ENCODE peak calls at places on chromosomes 12 and 14, in six cellular contexts. One of them, this sample, is unnamed.

GRCh38 chr14:51929156-51929555 is 60.2 kb upstream of the RTRAF start:
- DNase-seq in tibial nerve: no peak
- DNase-seq in CD8-positive, alpha-beta T cell: no peak
- DNase-seq in fibroblast of lung: peak; percentile 70
- DNase-seq in transverse colon: no peak
- DNase-seq in ovary: no peak
- DNase-seq in this sample: no peak

GRCh38 chr12:87813476-87814234 is 215.5 kb downstream of the C12orf50 start:
- DNase-seq in tibial nerve: no peak
- DNase-seq in transverse colon: no peak
- DNase-seq in ovary: no peak
- DNase-seq in fibroblast of lung: peak; percentile 93
- DNase-seq in CD8-positive, alpha-beta T cell: no peak
- DNase-seq in this sample: no peak

GRCh38 chr14:105508601-105509000 is 17.6 kb downstream of the TEDC1 start:
- DNase-seq in ovary: no peak
- DNase-seq in transverse colon: no peak
- DNase-seq in CD8-positive, alpha-beta T cell: no peak
- DNase-seq in fibroblast of lung: no peak
- DNase-seq in tibial nerve: no peak
- DNase-seq in this sample: no peak

GRCh38 chr12:94305293-94305957 is 154.2 kb downstream of the CEP83 start:
- DNase-seq in transverse colon: no peak
- DNase-seq in fibroblast of lung: peak; percentile 95
- DNase-seq in ovary: no peak
- DNase-seq in tibial nerve: no peak
- DNase-seq in CD8-positive, alpha-beta T cell: no peak
- DNase-seq in this sample: no peak

GRCh38 chr12:116265361-116266128 is 11.9 kb downstream of the MED13L start:
- DNase-seq in tibial nerve: no peak
- DNase-seq in transverse colon: no peak
- DNase-seq in CD8-positive, alpha-beta T cell: no peak
- DNase-seq in fibroblast of lung: no peak
- DNase-seq in ovary: no peak
- DNase-seq in this sample: no peak

GRCh38 chr12:111085100-111085499 is 164.7 kb upstream of the MYL2 start:
- DNase-seq in CD8-positive, alpha-beta T cell: no peak
- DNase-seq in ovary: no peak
- DNase-seq in transverse colon: no peak
- DNase-seq in fibroblast of lung: no peak
- DNase-seq in tibial nerve: no peak
- DNase-seq in this sample: no peak

GRCh38 chr14:78725086-78725485 is 554.9 kb downstream of the NRXN3 start:
- DNase-seq in transverse colon: no peak
- DNase-seq in CD8-positive, alpha-beta T cell: no peak
- DNase-seq in tibial nerve: no peak
- DNase-seq in fibroblast of lung: no peak
- DNase-seq in ovary: no peak
- DNase-seq in this sample: no peak

GRCh38 chr12:33944703-33945437 is 77.4 kb upstream of the ALG10 start:
- DNase-seq in ovary: no peak
- DNase-seq in fibroblast of lung: no peak
- DNase-seq in transverse colon: no peak
- DNase-seq in CD8-positive, alpha-beta T cell: no peak
- DNase-seq in tibial nerve: no peak
- DNase-seq in this sample: no peak

GRCh38 chr14:33774161-33774560 is 176.7 kb downstream of the EGLN3 start:
- DNase-seq in tibial nerve: no peak
- DNase-seq in transverse colon: no peak
- DNase-seq in CD8-positive, alpha-beta T cell: no peak
- DNase-seq in ovary: no peak
- DNase-seq in fibroblast of lung: no peak
- DNase-seq in this sample: no peak

GRCh38 chr12:75553398-75553797 is 42.0 kb upstream of the KRR1 start:
- DNase-seq in ovary: no peak
- DNase-seq in tibial nerve: no peak
- DNase-seq in transverse colon: no peak
- DNase-seq in CD8-positive, alpha-beta T cell: no peak
- DNase-seq in fibroblast of lung: peak; percentile 69
- DNase-seq in this sample: no peak

GRCh38 chr12:753401-754237 is 1.2 kb downstream of the WNK1 start:
- DNase-seq in tibial nerve: peak; percentile 17
- DNase-seq in ovary: peak; percentile 58
- DNase-seq in transverse colon: peak; percentile 63
- DNase-seq in fibroblast of lung: peak; percentile 21
- DNase-seq in CD8-positive, alpha-beta T cell: peak; percentile 16
- DNase-seq in this sample: peak; percentile 76

GRCh38 chr12:83143937-83144336 is 457.2 kb downstream of the TMTC2 start:
- DNase-seq in fibroblast of lung: no peak
- DNase-seq in transverse colon: no peak
- DNase-seq in tibial nerve: no peak
- DNase-seq in ovary: no peak
- DNase-seq in CD8-positive, alpha-beta T cell: no peak
- DNase-seq in this sample: no peak

GRCh38 chr14:65446159-65446558 is 33.6 kb downstream of the FUT8 start:
- DNase-seq in transverse colon: no peak
- DNase-seq in CD8-positive, alpha-beta T cell: no peak
- DNase-seq in fibroblast of lung: peak; percentile 73
- DNase-seq in tibial nerve: no peak
- DNase-seq in ovary: no peak
- DNase-seq in this sample: no peak

GRCh38 chr14:32925439-32925838 is 13.2 kb upstream of the NPAS3 start:
- DNase-seq in CD8-positive, alpha-beta T cell: no peak
- DNase-seq in transverse colon: no peak
- DNase-seq in fibroblast of lung: no peak
- DNase-seq in tibial nerve: no peak
- DNase-seq in ovary: no peak
- DNase-seq in this sample: no peak

GRCh38 chr12:45543887-45544286 is 185.6 kb upstream of the ARID2 start:
- DNase-seq in tibial nerve: peak; percentile 57
- DNase-seq in CD8-positive, alpha-beta T cell: peak; percentile 24
- DNase-seq in transverse colon: peak; percentile 39
- DNase-seq in fibroblast of lung: peak; percentile 70
- DNase-seq in ovary: no peak
- DNase-seq in this sample: peak; percentile 37

GRCh38 chr14:96792581-96792980 is 4.6 kb upstream of the VRK1 start:
- DNase-seq in transverse colon: no peak
- DNase-seq in CD8-positive, alpha-beta T cell: no peak
- DNase-seq in ovary: no peak
- DNase-seq in fibroblast of lung: peak; percentile 65
- DNase-seq in tibial nerve: no peak
- DNase-seq in this sample: no peak

GRCh38 chr12:20629414-20630156 is 65.5 kb upstream of the SLCO1C1 start:
- DNase-seq in ovary: peak; percentile 19
- DNase-seq in fibroblast of lung: peak; percentile 79
- DNase-seq in tibial nerve: no peak
- DNase-seq in CD8-positive, alpha-beta T cell: no peak
- DNase-seq in transverse colon: peak; percentile 31
- DNase-seq in this sample: no peak

GRCh38 chr14:88352299-88353097 is 29.4 kb upstream of the KCNK10 start:
- DNase-seq in fibroblast of lung: peak; percentile 22
- DNase-seq in transverse colon: no peak
- DNase-seq in CD8-positive, alpha-beta T cell: no peak
- DNase-seq in ovary: no peak
- DNase-seq in tibial nerve: no peak
- DNase-seq in this sample: no peak

GRCh38 chr12:65510584-65511050 is 232.1 kb downstream of the MSRB3 start:
- DNase-seq in ovary: peak; percentile 81
- DNase-seq in tibial nerve: peak; percentile 17
- DNase-seq in transverse colon: peak; percentile 30
- DNase-seq in fibroblast of lung: peak; percentile 63
- DNase-seq in CD8-positive, alpha-beta T cell: no peak
- DNase-seq in this sample: no peak

GRCh38 chr12:66662179-66662578 is 16.7 kb downstream of the GRIP1 start:
- DNase-seq in ovary: no peak
- DNase-seq in fibroblast of lung: no peak
- DNase-seq in transverse colon: no peak
- DNase-seq in CD8-positive, alpha-beta T cell: no peak
- DNase-seq in tibial nerve: no peak
- DNase-seq in this sample: no peak

GRCh38 chr12:56151672-56152131 is 685 bp upstream of the MYL6B start:
- DNase-seq in CD8-positive, alpha-beta T cell: peak; percentile 51
- DNase-seq in tibial nerve: peak; percentile 25
- DNase-seq in transverse colon: peak; percentile 81
- DNase-seq in fibroblast of lung: peak; percentile 23
- DNase-seq in ovary: peak; percentile 53
- DNase-seq in this sample: peak; percentile 65

GRCh38 chr12:5622280-5622679 is 190.4 kb downstream of the NTF3 start:
- DNase-seq in ovary: no peak
- DNase-seq in tibial nerve: no peak
- DNase-seq in fibroblast of lung: no peak
- DNase-seq in CD8-positive, alpha-beta T cell: no peak
- DNase-seq in transverse colon: no peak
- DNase-seq in this sample: no peak

GRCh38 chr12:62657363-62657632 is 190.7 kb downstream of the MON2 start:
- DNase-seq in transverse colon: no peak
- DNase-seq in CD8-positive, alpha-beta T cell: no peak
- DNase-seq in fibroblast of lung: no peak
- DNase-seq in tibial nerve: no peak
- DNase-seq in ovary: no peak
- DNase-seq in this sample: no peak

GRCh38 chr14:31205681-31206535 is 1.7 kb downstream of the HECTD1 start:
- DNase-seq in ovary: no peak
- DNase-seq in fibroblast of lung: peak; percentile 75
- DNase-seq in CD8-positive, alpha-beta T cell: no peak
- DNase-seq in transverse colon: no peak
- DNase-seq in tibial nerve: no peak
- DNase-seq in this sample: no peak

GRCh38 chr12:60279224-60279623 is 683.4 kb downstream of the SLC16A7 start:
- DNase-seq in fibroblast of lung: peak; percentile 55
- DNase-seq in ovary: no peak
- DNase-seq in tibial nerve: no peak
- DNase-seq in CD8-positive, alpha-beta T cell: no peak
- DNase-seq in transverse colon: no peak
- DNase-seq in this sample: no peak

GRCh38 chr12:95385646-95386045 is 88.3 kb upstream of the METAP2 start:
- DNase-seq in CD8-positive, alpha-beta T cell: no peak
- DNase-seq in transverse colon: no peak
- DNase-seq in fibroblast of lung: peak; percentile 38
- DNase-seq in ovary: no peak
- DNase-seq in tibial nerve: peak; percentile 18
- DNase-seq in this sample: no peak

GRCh38 chr12:113241191-113242017 is 20.1 kb downstream of the TPCN1 start:
- DNase-seq in ovary: no peak
- DNase-seq in transverse colon: peak; percentile 74
- DNase-seq in fibroblast of lung: peak; percentile 95
- DNase-seq in tibial nerve: peak; percentile 57
- DNase-seq in CD8-positive, alpha-beta T cell: no peak
- DNase-seq in this sample: no peak

GRCh38 chr14:24310666-24311604 is at the start of gene LTB4R:
- DNase-seq in fibroblast of lung: peak; percentile 82
- DNase-seq in transverse colon: peak; percentile 79
- DNase-seq in tibial nerve: no peak
- DNase-seq in CD8-positive, alpha-beta T cell: peak; percentile 55
- DNase-seq in ovary: peak; percentile 83
- DNase-seq in this sample: no peak
- H3K4me3 ChIP-seq in fibroblast of lung: no peak within 1 kb of the TSS
- H3K4me3 ChIP-seq in transverse colon: peak within 1 kb of the TSS; percentile 34
- H3K4me3 ChIP-seq in tibial nerve: peak within 1 kb of the TSS; percentile 61
- H3K4me3 ChIP-seq in CD8-positive, alpha-beta T cell: peak within 1 kb of the TSS; percentile 52
- H3K4me3 ChIP-seq in ovary: peak within 1 kb of the TSS; percentile 40
- H3K4me3 ChIP-seq in this sample: no peak within 1 kb of the TSS

GRCh38 chr12:2270846-2271245 is 218.1 kb downstream of the CACNA1C start:
- DNase-seq in CD8-positive, alpha-beta T cell: no peak
- DNase-seq in ovary: no peak
- DNase-seq in transverse colon: no peak
- DNase-seq in tibial nerve: no peak
- DNase-seq in fibroblast of lung: no peak
- DNase-seq in this sample: no peak

GRCh38 chr12:2266666-2267623 is 214.2 kb downstream of the CACNA1C start:
- DNase-seq in ovary: no peak
- DNase-seq in transverse colon: peak; percentile 34
- DNase-seq in CD8-positive, alpha-beta T cell: no peak
- DNase-seq in tibial nerve: no peak
- DNase-seq in fibroblast of lung: no peak
- DNase-seq in this sample: no peak

GRCh38 chr12:2265461-2266167 is 212.8 kb downstream of the CACNA1C start:
- DNase-seq in transverse colon: no peak
- DNase-seq in tibial nerve: no peak
- DNase-seq in CD8-positive, alpha-beta T cell: no peak
- DNase-seq in ovary: peak; percentile 11
- DNase-seq in fibroblast of lung: peak; percentile 77
- DNase-seq in this sample: no peak

GRCh38 chr12:2268478-2269286 is 215.9 kb downstream of the CACNA1C start:
- DNase-seq in CD8-positive, alpha-beta T cell: no peak
- DNase-seq in transverse colon: no peak
- DNase-seq in fibroblast of lung: peak; percentile 95
- DNase-seq in ovary: no peak
- DNase-seq in tibial nerve: no peak
- DNase-seq in this sample: no peak

GRCh38 chr12:2267624-2268477 is 215.1 kb downstream of the CACNA1C start:
- DNase-seq in CD8-positive, alpha-beta T cell: no peak
- DNase-seq in ovary: peak; percentile 4
- DNase-seq in fibroblast of lung: peak; percentile 88
- DNase-seq in transverse colon: no peak
- DNase-seq in tibial nerve: peak; percentile 52
- DNase-seq in this sample: no peak
- TF ChIP-seq CTCF in CD8-positive, alpha-beta T cell: no peak
- TF ChIP-seq CTCF in ovary: no peak
- TF ChIP-seq CTCF in fibroblast of lung: no peak
- TF ChIP-seq CTCF in transverse colon: no peak
- TF ChIP-seq CTCF in tibial nerve: no peak
- TF ChIP-seq CTCF in this sample: no peak

GRCh38 chr14:61480704-61481285 is 159.4 kb downstream of the PRKCH start:
- DNase-seq in ovary: no peak
- DNase-seq in transverse colon: no peak
- DNase-seq in tibial nerve: no peak
- DNase-seq in fibroblast of lung: no peak
- DNase-seq in CD8-positive, alpha-beta T cell: no peak
- DNase-seq in this sample: no peak
- H3K4me1 ChIP-seq in ovary: peaks cover 10% of the 10 kb centered on the region
- H3K4me1 ChIP-seq in transverse colon: peaks cover 28% of the 10 kb centered on the region
- H3K4me1 ChIP-seq in tibial nerve: peaks cover 37% of the 10 kb centered on the region
- H3K4me1 ChIP-seq in fibroblast of lung: peaks cover 22% of the 10 kb centered on the region
- H3K4me1 ChIP-seq in CD8-positive, alpha-beta T cell: peaks cover 67% of the 10 kb centered on the region
- H3K4me1 ChIP-seq in this sample: peaks cover 48% of the 10 kb centered on the region

GRCh38 chr14:53710615-53711014 is 246.0 kb downstream of the BMP4 start:
- DNase-seq in transverse colon: no peak
- DNase-seq in fibroblast of lung: no peak
- DNase-seq in ovary: no peak
- DNase-seq in tibial nerve: no peak
- DNase-seq in CD8-positive, alpha-beta T cell: no peak
- DNase-seq in this sample: no peak

GRCh38 chr14:53715390-53715730 is 241.3 kb downstream of the BMP4 start:
- DNase-seq in transverse colon: no peak
- DNase-seq in fibroblast of lung: peak; percentile 70
- DNase-seq in ovary: no peak
- DNase-seq in CD8-positive, alpha-beta T cell: no peak
- DNase-seq in tibial nerve: no peak
- DNase-seq in this sample: no peak

GRCh38 chr14:53716521-53716920 is 240.1 kb downstream of the BMP4 start:
- DNase-seq in transverse colon: no peak
- DNase-seq in fibroblast of lung: no peak
- DNase-seq in CD8-positive, alpha-beta T cell: no peak
- DNase-seq in ovary: no peak
- DNase-seq in tibial nerve: no peak
- DNase-seq in this sample: no peak

GRCh38 chr14:53711205-53711604 is 245.4 kb downstream of the BMP4 start:
- DNase-seq in fibroblast of lung: no peak
- DNase-seq in transverse colon: no peak
- DNase-seq in CD8-positive, alpha-beta T cell: no peak
- DNase-seq in ovary: no peak
- DNase-seq in tibial nerve: no peak
- DNase-seq in this sample: no peak

GRCh38 chr14:53714495-53715389 is 241.9 kb downstream of the BMP4 start:
- DNase-seq in ovary: no peak
- DNase-seq in transverse colon: no peak
- DNase-seq in CD8-positive, alpha-beta T cell: no peak
- DNase-seq in tibial nerve: no peak
- DNase-seq in fibroblast of lung: peak; percentile 7
- DNase-seq in this sample: no peak
- H3K4me3 ChIP-seq in ovary: no peak overlapping the region
- H3K4me3 ChIP-seq in transverse colon: no peak overlapping the region
- H3K4me3 ChIP-seq in CD8-positive, alpha-beta T cell: no peak overlapping the region
- H3K4me3 ChIP-seq in tibial nerve: peak overlapping the region; percentile 25
- H3K4me3 ChIP-seq in fibroblast of lung: peak overlapping the region; percentile 42
- H3K4me3 ChIP-seq in this sample: no peak overlapping the region